ENCODE peak calls at places on chromosomes 1 and 21, in six cellular contexts. One of them, this sample, is unnamed.

GRCh38 chr1:150622219-150622975 is 7.0 kb downstream of the ENSA start:
- DNase-seq in esophagus squamous epithelium: no peak
- DNase-seq in BJ: no peak
- DNase-seq in neural crest cell: no peak
- DNase-seq in IMR-90: no peak
- DNase-seq in lower leg skin: peak
- DNase-seq in this sample: no peak

GRCh38 chr1:192488058-192488457 is 87.5 kb upstream of the RGS1 start:
- DNase-seq in esophagus squamous epithelium: no peak
- DNase-seq in BJ: no peak
- DNase-seq in neural crest cell: no peak
- DNase-seq in IMR-90: no peak
- DNase-seq in lower leg skin: no peak
- DNase-seq in this sample: no peak

GRCh38 chr1:95002657-95003432 is 69.9 kb downstream of the ALG14 start:
- DNase-seq in esophagus squamous epithelium: no peak
- DNase-seq in BJ: no peak
- DNase-seq in neural crest cell: no peak
- DNase-seq in IMR-90: peak
- DNase-seq in lower leg skin: no peak
- DNase-seq in this sample: no peak

GRCh38 chr1:169201084-169201619 is 94.7 kb downstream of the ATP1B1 start:
- DNase-seq in esophagus squamous epithelium: no peak
- DNase-seq in BJ: peak
- DNase-seq in neural crest cell: no peak
- DNase-seq in IMR-90: peak
- DNase-seq in lower leg skin: no peak
- DNase-seq in this sample: no peak

GRCh38 chr1:84348240-84348555 is 46.7 kb downstream of the SAMD13 start:
- DNase-seq in esophagus squamous epithelium: no peak
- DNase-seq in BJ: no peak
- DNase-seq in neural crest cell: no peak
- DNase-seq in IMR-90: peak
- DNase-seq in lower leg skin: no peak
- DNase-seq in this sample: no peak

GRCh38 chr21:27645285-27645684 is 678.4 kb upstream of the ADAMTS5 start:
- DNase-seq in esophagus squamous epithelium: no peak
- DNase-seq in BJ: no peak
- DNase-seq in neural crest cell: no peak
- DNase-seq in IMR-90: peak
- DNase-seq in lower leg skin: no peak
- DNase-seq in this sample: no peak

GRCh38 chr1:56803561-56804156 is 15.5 kb downstream of the FYB2 start:
- DNase-seq in esophagus squamous epithelium: no peak
- DNase-seq in BJ: no peak
- DNase-seq in neural crest cell: peak
- DNase-seq in IMR-90: peak
- DNase-seq in lower leg skin: no peak
- DNase-seq in this sample: no peak

GRCh38 chr1:156198831-156199349 is 5.0 kb downstream of the SLC25A44 start:
- DNase-seq in esophagus squamous epithelium: no peak
- DNase-seq in BJ: no peak
- DNase-seq in neural crest cell: no peak
- DNase-seq in IMR-90: no peak
- DNase-seq in lower leg skin: no peak
- DNase-seq in this sample: no peak

GRCh38 chr1:114395863-114396262 is 115.1 kb downstream of the TRIM33 start:
- DNase-seq in esophagus squamous epithelium: no peak
- DNase-seq in BJ: no peak
- DNase-seq in neural crest cell: no peak
- DNase-seq in IMR-90: no peak
- DNase-seq in lower leg skin: no peak
- DNase-seq in this sample: no peak

GRCh38 chr21:39057121-39057520 is 126.1 kb downstream of the PSMG1 start:
- DNase-seq in esophagus squamous epithelium: no peak
- DNase-seq in BJ: no peak
- DNase-seq in neural crest cell: no peak
- DNase-seq in IMR-90: no peak
- DNase-seq in lower leg skin: no peak
- DNase-seq in this sample: no peak

GRCh38 chr1:212208978-212209644 is 76.1 kb upstream of the PPP2R5A start:
- DNase-seq in esophagus squamous epithelium: no peak
- DNase-seq in BJ: no peak
- DNase-seq in neural crest cell: no peak
- DNase-seq in IMR-90: no peak
- DNase-seq in lower leg skin: peak
- DNase-seq in this sample: no peak

GRCh38 chr1:201485184-201485774 is 16.3 kb upstream of the PHLDA3 start:
- DNase-seq in esophagus squamous epithelium: no peak
- DNase-seq in BJ: no peak
- DNase-seq in neural crest cell: no peak
- DNase-seq in IMR-90: no peak
- DNase-seq in lower leg skin: no peak
- DNase-seq in this sample: no peak

GRCh38 chr1:201486158-201486557 is 17.2 kb upstream of the PHLDA3 start:
- DNase-seq in esophagus squamous epithelium: no peak
- DNase-seq in BJ: no peak
- DNase-seq in neural crest cell: no peak
- DNase-seq in IMR-90: peak
- DNase-seq in lower leg skin: no peak
- DNase-seq in this sample: no peak

GRCh38 chr1:201488817-201489581 is 17.9 kb downstream of the CSRP1 start:
- DNase-seq in esophagus squamous epithelium: no peak
- DNase-seq in BJ: peak
- DNase-seq in neural crest cell: no peak
- DNase-seq in IMR-90: peak
- DNase-seq in lower leg skin: no peak
- DNase-seq in this sample: no peak

GRCh38 chr1:201489656-201490261 is 17.2 kb downstream of the CSRP1 start:
- DNase-seq in esophagus squamous epithelium: no peak
- DNase-seq in BJ: no peak
- DNase-seq in neural crest cell: no peak
- DNase-seq in IMR-90: no peak
- DNase-seq in lower leg skin: no peak
- DNase-seq in this sample: no peak

GRCh38 chr1:201487742-201488141 is 18.8 kb upstream of the PHLDA3 start:
- DNase-seq in esophagus squamous epithelium: no peak
- DNase-seq in BJ: no peak
- DNase-seq in neural crest cell: no peak
- DNase-seq in IMR-90: no peak
- DNase-seq in lower leg skin: no peak
- DNase-seq in this sample: no peak
- TF ChIP-seq CTCF in esophagus squamous epithelium: no peak
- TF ChIP-seq CTCF in BJ: no peak
- TF ChIP-seq CTCF in neural crest cell: no peak
- TF ChIP-seq CTCF in IMR-90: no peak
- TF ChIP-seq CTCF in lower leg skin: no peak
- TF ChIP-seq CTCF in this sample: no peak

DNA sequence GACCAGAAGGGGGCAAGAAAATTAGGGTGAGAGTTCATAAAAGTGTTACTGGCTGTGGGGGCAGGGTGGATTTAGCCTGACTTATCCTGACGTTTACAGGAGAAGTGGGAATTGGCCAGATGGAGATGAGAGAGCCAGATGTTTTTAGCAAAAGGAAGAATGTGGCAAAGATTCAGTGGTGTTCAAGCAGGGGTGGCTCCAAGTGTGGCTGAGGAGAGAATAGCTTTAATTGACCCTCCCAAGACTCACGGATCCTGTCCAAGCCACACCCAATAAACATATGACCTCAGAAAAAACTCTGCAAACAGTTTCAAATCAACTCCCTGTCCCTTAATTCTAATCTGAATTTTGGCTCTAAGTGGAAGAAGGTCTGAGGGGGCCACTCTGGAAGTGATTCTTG is 35.2 kb upstream of the EDEM3 start:
- DNase-seq in esophagus squamous epithelium: no peak
- DNase-seq in BJ: no peak
- DNase-seq in neural crest cell: no peak
- DNase-seq in IMR-90: no peak
- DNase-seq in lower leg skin: no peak
- DNase-seq in this sample: no peak
- TF ChIP-seq CTCF in esophagus squamous epithelium: no peak
- TF ChIP-seq CTCF in BJ: no peak
- TF ChIP-seq CTCF in neural crest cell: no peak
- TF ChIP-seq CTCF in IMR-90: no peak
- TF ChIP-seq CTCF in lower leg skin: no peak
- TF ChIP-seq CTCF in this sample: no peak

GRCh38 chr1:44819594-44820327 is 11.4 kb downstream of the BTBD19 start:
- DNase-seq in esophagus squamous epithelium: peak
- DNase-seq in BJ: peak
- DNase-seq in neural crest cell: peak
- DNase-seq in IMR-90: peak
- DNase-seq in lower leg skin: peak
- DNase-seq in this sample: peak
- TF ChIP-seq CTCF in esophagus squamous epithelium: peak
- TF ChIP-seq CTCF in BJ: no peak
- TF ChIP-seq CTCF in neural crest cell: peak
- TF ChIP-seq CTCF in IMR-90: peak
- TF ChIP-seq CTCF in lower leg skin: no peak
- TF ChIP-seq CTCF in this sample: no peak

GRCh38 chr1:71706030-71706671 is 576.2 kb downstream of the NEGR1 start:
- DNase-seq in esophagus squamous epithelium: no peak
- DNase-seq in BJ: no peak
- DNase-seq in neural crest cell: no peak
- DNase-seq in IMR-90: peak
- DNase-seq in lower leg skin: no peak
- DNase-seq in this sample: no peak
- TF ChIP-seq CTCF in esophagus squamous epithelium: no peak
- TF ChIP-seq CTCF in BJ: no peak
- TF ChIP-seq CTCF in neural crest cell: no peak
- TF ChIP-seq CTCF in IMR-90: no peak
- TF ChIP-seq CTCF in lower leg skin: no peak
- TF ChIP-seq CTCF in this sample: no peak

GRCh38 chr1:99648107-99648506 is 2.2 kb downstream of the PALMD start:
- DNase-seq in esophagus squamous epithelium: no peak
- DNase-seq in BJ: no peak
- DNase-seq in neural crest cell: no peak
- DNase-seq in IMR-90: no peak
- DNase-seq in lower leg skin: peak
- DNase-seq in this sample: no peak
- TF ChIP-seq CTCF in esophagus squamous epithelium: no peak
- TF ChIP-seq CTCF in BJ: no peak
- TF ChIP-seq CTCF in neural crest cell: peak
- TF ChIP-seq CTCF in IMR-90: no peak
- TF ChIP-seq CTCF in lower leg skin: no peak
- TF ChIP-seq CTCF in this sample: peak